ENCODE peak calls at places on chromosome 17, in four cellular contexts. M is tibial nerve, C is NB4, G is astrocyte of the spinal cord. R is an unnamed sample.

GRCh38 chr17:80622170-80622466 is 77.5 kb downstream of the RPTOR start:
- DNase-seq in C (no peak), G (no peak), M (no peak), R (no peak)

GRCh38 chr17:42403150-42403549 is 14.9 kb upstream of the STAT3 start:
- DNase-seq in M (no peak), G (no peak), C (peak), R (no peak)

GRCh38 chr17:64622931-64623654 is 39.0 kb downstream of the SMURF2 start:
- DNase-seq in G (peak), M (no peak), C (no peak), R (peak)

GRCh38 chr17:17783121-17783824 is 53.5 kb downstream of the SREBF1 start:
- DNase-seq in M (peak), C (peak), G (peak), R (no peak)

GRCh38 chr17:32596666-32597065 is 109.9 kb downstream of the CDK5R1 start:
- DNase-seq in C (peak), G (peak), M (no peak), R (no peak)

GRCh38 chr17:73795730-73796129 is 151.5 kb upstream of the SDK2 start:
- DNase-seq in G (no peak), C (no peak), M (no peak), R (no peak)

GRCh38 chr17:62017912-62018311 is 47.2 kb downstream of the MED13 start:
- DNase-seq in G (peak), M (no peak), C (no peak), R (peak)

GRCh38 chr17:51402881-51403280 is 142.5 kb downstream of the UTP18 start:
- DNase-seq in M (no peak), G (no peak), C (no peak), R (no peak)

R was measured in hepatic stellate cell.